ENCODE peak calls at places on chromosomes 12 and 14, in four cellular contexts. E, K, Q and V are unnamed samples.

GRCh38 chr14:37968664-37969225 is 239.0 kb upstream of the SSTR1 start:
- DNase-seq in E (no peak), K (no peak), Q (no peak), V (no peak)

GRCh38 chr14:102184678-102185040 is 45.0 kb downstream of the WDR20 start:
- DNase-seq in E (no peak), K (no peak), Q (no peak), V (no peak)

GRCh38 chr14:59678352-59678751 is 101.7 kb upstream of the CCDC175 start:
- DNase-seq in K (no peak), Q (no peak), E (no peak), V (no peak)

GRCh38 chr12:16454481-16454880 is 107.0 kb downstream of the MGST1 start:
- DNase-seq in K (no peak), Q (no peak), E (no peak), V (no peak)

GRCh38 chr12:41334390-41334789 is 146.3 kb downstream of the PDZRN4 start:
- DNase-seq in Q (no peak), E (no peak), K (no peak), V (no peak)

GRCh38 chr12:114751712-114752111 is 67.7 kb upstream of the TBX3 start:
- DNase-seq in E (no peak), K (no peak), Q (no peak), V (no peak)

GRCh38 chr14:77186911-77187648 is 5.5 kb downstream of the TMEM63C start:
- DNase-seq in K (no peak), Q (no peak), E (no peak), V (no peak)

GRCh38 chr14:70724061-70724596 is 82.4 kb downstream of the TTC9 start:
- DNase-seq in K (no peak), E (no peak), Q (no peak), V (no peak)

GRCh38 chr12:42936991-42937390 is 347.4 kb upstream of the PRICKLE1 start:
- DNase-seq in K (no peak), E (no peak), Q (no peak), V (no peak)

GRCh38 chr12:48998497-48999353 is 450 bp downstream of the DDN start:
- DNase-seq in K (no peak), E (no peak), Q (no peak), V (no peak)

GRCh38 chr12:101824831-101825230 is 5.9 kb downstream of the GNPTAB start:
- DNase-seq in Q (no peak), K (no peak), E (no peak), V (no peak)

GRCh38 chr14:79586401-79586800 is 624.9 kb downstream of the DIO2 start:
- DNase-seq in Q (no peak), K (no peak), E (no peak), V (no peak)

GRCh38 chr14:95497561-95498011 is 18.9 kb downstream of the SYNE3 start:
- DNase-seq in Q (no peak), E (no peak), K (no peak), V (no peak)

GRCh38 chr12:49920241-49920914 is 16.7 kb upstream of the FAIM2 start:
- DNase-seq in K (no peak), Q (no peak), E (peak), V (no peak)

GRCh38 chr14:54343276-54344121 is 53.3 kb upstream of the CDKN3 start:
- DNase-seq in Q (no peak), K (no peak), E (no peak), V (no peak)

GRCh38 chr12:52206309-52207040 is 14.7 kb upstream of the KRT80 start:
- DNase-seq in E (no peak), Q (no peak), K (no peak), V (no peak)

GRCh38 chr14:58414845-58415244 is 12.5 kb downstream of the TIMM9 start:
- DNase-seq in E (no peak), Q (no peak), K (no peak), V (no peak)

GRCh38 chr12:133130808-133131128 is 341 bp downstream of the ZNF10 start:
- DNase-seq in E (no peak), Q (no peak), K (peak), V (no peak)

GRCh38 chr12:26821212-26821701 is 11.7 kb downstream of the ITPR2 start:
- DNase-seq in K (no peak), Q (no peak), E (peak), V (no peak)

GRCh38 chr12:52949413-52950331 is 754 bp downstream of the KRT18 start:
- DNase-seq in Q (no peak), K (no peak), E (peak), V (no peak)

GRCh38 chr12:104064842-104065441 is 611 bp downstream of the HCFC2 start:
- DNase-seq in K (peak), Q (no peak), E (no peak), V (no peak)